ENCODE peak calls at places on chromosomes 16 and 17, in four cellular contexts. V, L, S and N are unnamed samples.

GRCh38 chr17:7246779-7247178 is 4.5 kb upstream of the GABARAP start:
- DNase-seq in S (no peak), V (no peak), L (no peak), N (no peak)

GRCh38 chr17:1398900-1399299 is 1.1 kb downstream of the YWHAE start:
- DNase-seq in V (no peak), S (no peak), L (no peak), N (no peak)

GRCh38 chr16:10942352-10943297 is at the start of gene DEXI:
- DNase-seq in S (peak; percentile 97), V (peak; percentile 98), L (peak; percentile 95), N (peak; percentile 71)

GRCh38 chr17:32596666-32597065 is 109.9 kb downstream of the CDK5R1 start:
- DNase-seq in V (no peak), L (no peak), S (no peak), N (no peak)

GRCh38 chr16:55499951-55500350 is 8.9 kb upstream of the LPCAT2 start:
- DNase-seq in V (no peak), L (peak; percentile 44), S (no peak), N (no peak)

GRCh38 chr16:1416521-1416941 is 2.0 kb upstream of the UNKL start:
- DNase-seq in V (no peak), L (no peak), S (no peak), N (no peak)

GRCh38 chr16:55261301-55261700 is 62.7 kb upstream of the IRX6 start:
- DNase-seq in V (no peak), L (no peak), S (no peak), N (no peak)

GRCh38 chr17:43952724-43953666 is 745 bp downstream of the PYY start:
- DNase-seq in L (no peak), V (no peak), S (no peak), N (no peak)

GRCh38 chr17:10130263-10130662 is 68.1 kb downstream of the GAS7 start:
- DNase-seq in V (no peak), L (no peak), S (no peak), N (no peak)

GRCh38 chr16:5560084-5560483 is 462.5 kb upstream of the EEF2KMT start:
- DNase-seq in L (no peak), S (no peak), V (no peak), N (no peak)

GRCh38 chr17:1898332-1898731 is 68.5 kb downstream of the RPA1 start:
- DNase-seq in S (no peak), V (no peak), L (no peak), N (no peak)

GRCh38 chr17:80008848-80009247 is 26.8 kb downstream of the TBC1D16 start:
- DNase-seq in V (no peak), L (peak; percentile 65), S (no peak), N (no peak)

GRCh38 chr17:35372846-35373531 is 432 bp downstream of the SLFN11 start:
- DNase-seq in V (peak; percentile 69), L (no peak), S (no peak), N (no peak)

GRCh38 chr17:5069724-5070123 is 8.5 kb upstream of the ZFP3 start:
- DNase-seq in S (no peak), V (no peak), L (no peak), N (no peak)

GRCh38 chr16:67549936-67550335 is 12.4 kb upstream of the CTCF start:
- DNase-seq in S (no peak), V (no peak), L (no peak), N (no peak)

GRCh38 chr16:2019919-2020831 is 590 bp downstream of the NPW start:
- DNase-seq in V (no peak), S (no peak), L (no peak), N (no peak)

GRCh38 chr16:64858076-64858475 is 263.8 kb downstream of the CDH11 start:
- DNase-seq in L (no peak), S (no peak), V (no peak), N (no peak)

GRCh38 chr16:85002643-85003042 is 8.7 kb downstream of the ZDHHC7 start:
- DNase-seq in V (peak; percentile 78), L (no peak), S (no peak), N (no peak)

GRCh38 chr17:42248351-42249179 is 27.6 kb downstream of the STAT5B start:
- DNase-seq in S (no peak), L (peak; percentile 89), V (no peak), N (peak; percentile 71)

GRCh38 chr16:49491736-49492089 is 118.1 kb downstream of the C16orf78 start:
- DNase-seq in S (no peak), V (peak; percentile 56), L (peak; percentile 63), N (no peak)

GRCh38 chr16:14087590-14088154 is 16.6 kb downstream of the MRTFB start:
- DNase-seq in V (no peak), S (no peak), L (no peak), N (no peak)

GRCh38 chr17:33475594-33475993 is 182.5 kb upstream of the ASIC2 start:
- DNase-seq in V (no peak), L (no peak), S (no peak), N (no peak)

GRCh38 chr16:526181-527014 is 1.1 kb upstream of the CAPN15 start:
- DNase-seq in S (no peak), V (peak; percentile 84), L (no peak), N (no peak)

GRCh38 chr16:17258848-17259713 is 211.7 kb downstream of the XYLT1 start:
- DNase-seq in L (no peak), V (no peak), S (no peak), N (no peak)

GRCh38 chr17:9451919-9452318 is 123.7 kb downstream of the STX8 start:
- DNase-seq in L (no peak), S (no peak), V (no peak), N (no peak)

GRCh38 chr17:2271985-2272702 is 31.4 kb downstream of the SMG6 start:
- DNase-seq in V (no peak), S (no peak), L (no peak), N (no peak)

GRCh38 chr16:1426734-1427451 is 4.0 kb upstream of the PERCC1 start:
- DNase-seq in V (no peak), S (no peak), L (no peak), N (no peak)

GRCh38 chr16:57897053-57897784 is 73.7 kb downstream of the CNGB1 start:
- DNase-seq in S (no peak), V (peak; percentile 76), L (no peak), N (no peak)
- H3K4me1 ChIP-seq in S (no peaks in the 10 kb centered on the region), V (peaks cover 30% of the 10 kb centered on the region), L (peaks cover 8% of the 10 kb centered on the region), N (peaks cover 2% of the 10 kb centered on the region)

DNA sequence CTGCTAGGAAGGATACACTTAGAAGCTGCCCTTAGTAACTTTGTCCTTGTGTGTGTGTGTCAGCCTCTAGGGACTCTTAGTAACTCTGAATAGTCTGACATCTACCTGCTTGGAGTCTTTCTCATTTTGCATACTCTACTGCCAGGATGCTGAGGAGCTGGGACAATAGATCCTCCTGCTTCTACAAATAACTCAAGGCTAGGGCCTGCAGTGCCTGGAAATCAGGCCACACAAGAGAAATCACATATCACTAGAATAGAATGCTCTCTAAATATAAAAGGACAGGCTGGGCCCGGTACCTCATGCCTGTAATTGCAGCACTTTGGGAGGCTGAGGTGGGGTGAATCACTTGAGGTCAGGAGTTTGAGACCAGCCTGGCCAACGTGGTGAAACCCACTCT is 38.5 kb upstream of the SLC25A19 start:
- DNase-seq in V (no peak), S (no peak), L (no peak), N (no peak)
- H3K4me1 ChIP-seq in V (peaks cover 30% of the 10 kb centered on the region), S (peaks cover under 1% of the 10 kb centered on the region), L (peaks cover 11% of the 10 kb centered on the region), N (peaks cover 3% of the 10 kb centered on the region)

DNA sequence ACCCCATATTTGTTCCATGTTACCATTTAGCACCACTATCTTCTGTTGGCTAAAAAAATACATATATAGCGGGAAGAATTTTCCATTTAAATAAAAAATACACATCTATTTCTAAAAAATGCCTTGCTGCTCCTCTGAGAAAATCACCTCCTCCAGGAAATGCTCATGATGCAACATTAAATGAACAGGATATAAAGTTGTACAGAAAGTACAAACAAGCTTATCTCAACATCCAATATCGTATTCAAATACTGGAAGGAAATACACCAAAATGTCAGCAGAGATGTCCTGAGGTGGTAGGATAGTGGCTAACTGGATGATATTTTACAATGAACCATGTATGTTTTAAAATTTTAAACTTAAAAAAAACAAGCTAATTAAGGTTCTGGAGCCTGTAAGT is 21.3 kb downstream of the GNA13 start:
- DNase-seq in S (no peak), V (no peak), L (no peak), N (no peak)
- H3K4me1 ChIP-seq in S (no peaks in the 10 kb centered on the region), V (peaks cover 55% of the 10 kb centered on the region), L (peaks cover 54% of the 10 kb centered on the region), N (peaks cover 37% of the 10 kb centered on the region)

GRCh38 chr17:73231363-73231762 is 30.3 kb downstream of the CPSF4L start:
- DNase-seq in V (no peak), L (no peak), S (no peak), N (no peak)

GRCh38 chr17:73227944-73228343 is 33.7 kb downstream of the CPSF4L start:
- DNase-seq in V (no peak), L (no peak), S (no peak), N (no peak)

GRCh38 chr17:73228748-73229236 is 32.9 kb downstream of the CPSF4L start:
- DNase-seq in L (peak; percentile 76), S (peak; percentile 55), V (no peak), N (peak; percentile 38)

GRCh38 chr17:73231841-73232586 is 29.7 kb downstream of the CPSF4L start:
- DNase-seq in L (peak; percentile 96), S (peak; percentile 97), V (peak; percentile 99), N (peak; percentile 87)

GRCh38 chr17:73230088-73230487 is 31.6 kb downstream of the CPSF4L start:
- DNase-seq in V (no peak), L (no peak), S (no peak), N (no peak)
- H3K4me1 ChIP-seq in V (peaks cover 44% of the 10 kb centered on the region), L (peaks cover 58% of the 10 kb centered on the region), S (peaks cover 8% of the 10 kb centered on the region), N (peaks cover 52% of the 10 kb centered on the region)